ENCODE peak calls at places on chromosome 1, in ten cellular contexts. R is suprapubic skin; J is ovary; F is colonic mucosa; O is psoas muscle; H is tibial nerve; V is esophagus muscularis mucosa; T is adrenal gland; P is uterus; M is CD8-positive, alpha-beta memory T cell. G is an unnamed sample.

GRCh38 chr1:53484705-53485477 is 25.7 kb downstream of the DMRTB1 start:
- DNase-seq in R (no peak), P (no peak), V (no peak), H (no peak), F (no peak), T (no peak), J (no peak), O (no peak), M (no peak), G (no peak)

GRCh38 chr1:214717323-214717722 is 114.3 kb downstream of the CENPF start:
- DNase-seq in F (no peak), O (no peak), R (no peak), H (no peak), M (no peak), P (no peak), T (no peak), J (no peak), V (no peak), G (no peak)

GRCh38 chr1:67735220-67735619 is 50.2 kb downstream of the GADD45A start:
- DNase-seq in F (no peak), O (no peak), R (no peak), V (no peak), P (no peak), J (no peak), T (no peak), H (no peak), M (no peak), G (no peak)

GRCh38 chr1:6803357-6803756 is 18.1 kb downstream of the CAMTA1 start:
- DNase-seq in M (no peak), H (no peak), T (no peak), P (no peak), F (no peak), J (no peak), V (no peak), R (no peak), O (no peak), G (no peak)

GRCh38 chr1:65265296-65266271 is 43.8 kb upstream of the DNAJC6 start:
- DNase-seq in M (peak; percentile 57), P (peak; percentile 31), T (peak; percentile 56), R (no peak), H (no peak), F (peak; percentile 36), O (no peak), V (peak; percentile 83), J (peak; percentile 16), G (no peak)

GRCh38 chr1:104636581-104636980 is 886.9 kb downstream of the AMY1C start:
- DNase-seq in M (no peak), O (no peak), T (no peak), R (no peak), P (no peak), H (no peak), J (no peak), F (no peak), V (no peak), G (no peak)

GRCh38 chr1:10338047-10338446 is 60.8 kb upstream of the PGD start:
- DNase-seq in J (peak; percentile 25), R (no peak), M (peak; percentile 4), F (peak; percentile 38), V (no peak), O (peak; percentile 64), H (peak; percentile 17), P (peak; percentile 38), T (peak; percentile 45), G (peak; percentile 20)

GRCh38 chr1:205526431-205526830 is 22.0 kb downstream of the CDK18 start:
- DNase-seq in T (no peak), P (no peak), O (no peak), R (no peak), M (no peak), H (no peak), V (no peak), J (no peak), F (no peak), G (no peak)

GRCh38 chr1:16017076-16017460 is 775 bp downstream of the HSPB7 start:
- DNase-seq in H (no peak), V (no peak), M (no peak), R (no peak), J (peak; percentile 28), T (no peak), F (no peak), O (peak; percentile 63), P (no peak), G (no peak)

GRCh38 chr1:6488602-6489382 is 2.7 kb downstream of the PLEKHG5 start:
- DNase-seq in T (no peak), P (no peak), H (no peak), O (no peak), M (no peak), R (no peak), F (peak; percentile 85), V (no peak), J (no peak), G (no peak)

GRCh38 chr1:20446796-20447195 is 39.2 kb downstream of the CAMK2N1 start:
- DNase-seq in M (no peak), F (no peak), J (no peak), P (no peak), H (no peak), V (no peak), T (no peak), R (peak; percentile 29), O (no peak), G (peak; percentile 57)

GRCh38 chr1:155513300-155513926 is 49.2 kb downstream of the ASH1L start:
- DNase-seq in T (peak; percentile 42), P (no peak), H (no peak), J (no peak), M (no peak), V (no peak), O (no peak), R (no peak), F (no peak), G (no peak)

GRCh38 chr1:96425382-96426129 is 296.0 kb upstream of the PTBP2 start:
- DNase-seq in T (no peak), O (no peak), H (no peak), F (no peak), M (no peak), V (no peak), J (no peak), P (no peak), R (no peak), G (no peak)

GRCh38 chr1:219184337-219184736 is 10.7 kb downstream of the LYPLAL1 start:
- DNase-seq in F (no peak), T (no peak), J (no peak), M (no peak), R (no peak), O (no peak), P (no peak), V (no peak), H (no peak), G (no peak)

GRCh38 chr1:106785136-106785535 is 271.3 kb upstream of the PRMT6 start:
- DNase-seq in P (no peak), O (no peak), M (no peak), R (no peak), F (no peak), T (no peak), H (no peak), J (no peak), V (no peak), G (no peak)

GRCh38 chr1:234212764-234213406 is 160.4 kb upstream of the COA6 start:
- DNase-seq in H (no peak), R (no peak), P (no peak), J (no peak), V (peak; percentile 72), M (no peak), T (no peak), O (no peak), F (no peak), G (no peak)

GRCh38 chr1:235473808-235474207 is 30.4 kb downstream of the B3GALNT2 start:
- DNase-seq in R (no peak), O (no peak), H (no peak), F (no peak), J (no peak), T (no peak), M (no peak), V (no peak), P (no peak), G (no peak)
- H3K36me3 ChIP-seq in R (peaks cover 43% of the 10 kb centered on the region), O (peaks cover 3% of the 10 kb centered on the region), H (no peaks in the 10 kb centered on the region), F (no peaks in the 10 kb centered on the region), J (no peaks in the 10 kb centered on the region), T (peaks cover 5% of the 10 kb centered on the region), M (no peaks in the 10 kb centered on the region), V (peaks cover 34% of the 10 kb centered on the region), P (no peaks in the 10 kb centered on the region), G (peaks cover 26% of the 10 kb centered on the region)

DNA sequence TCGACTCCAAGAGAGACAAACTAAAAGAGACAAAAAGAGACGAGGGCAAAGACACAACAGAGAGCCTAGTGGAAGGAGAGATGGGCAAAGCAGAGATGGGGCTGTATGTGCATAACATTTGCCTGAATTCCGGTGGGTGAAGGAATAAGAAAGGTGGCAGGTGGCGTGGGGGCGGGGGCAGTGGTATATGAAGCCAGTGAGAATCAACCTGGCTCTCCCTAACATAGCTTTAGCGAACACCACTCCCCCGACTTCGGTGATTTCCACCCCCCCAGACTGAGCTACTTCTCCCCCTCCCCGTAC is 1.1 kb downstream of the INKA2 start:
- DNase-seq in M (no peak), T (no peak), V (no peak), H (no peak), J (no peak), F (no peak), P (no peak), O (no peak), R (no peak), G (no peak)
- H3K4me3 ChIP-seq in M (peak overlapping the region; percentile 74), T (peak overlapping the region; percentile 65), V (peak overlapping the region; percentile 67), H (peak overlapping the region; percentile 54), J (peak overlapping the region; percentile 47), F (peak overlapping the region; percentile 58), P (peak overlapping the region; percentile 38), O (peak overlapping the region; percentile 92), R (peak overlapping the region; percentile 72), G (peak overlapping the region; percentile 53)

GRCh38 chr1:38444311-38444710 is 397.7 kb upstream of the POU3F1 start:
- DNase-seq in O (no peak), M (no peak), F (no peak), V (peak; percentile 83), P (no peak), H (no peak), R (no peak), T (no peak), J (no peak), G (peak; percentile 84)
- H3K27ac ChIP-seq in O (no peak overlapping the region), M (no peak overlapping the region), F (no peak overlapping the region), V (no peak overlapping the region), P (no peak overlapping the region), H (no peak overlapping the region), R (no peak overlapping the region), T (no peak overlapping the region), J (no peak overlapping the region), G (peak overlapping the region; percentile 62)

DNA sequence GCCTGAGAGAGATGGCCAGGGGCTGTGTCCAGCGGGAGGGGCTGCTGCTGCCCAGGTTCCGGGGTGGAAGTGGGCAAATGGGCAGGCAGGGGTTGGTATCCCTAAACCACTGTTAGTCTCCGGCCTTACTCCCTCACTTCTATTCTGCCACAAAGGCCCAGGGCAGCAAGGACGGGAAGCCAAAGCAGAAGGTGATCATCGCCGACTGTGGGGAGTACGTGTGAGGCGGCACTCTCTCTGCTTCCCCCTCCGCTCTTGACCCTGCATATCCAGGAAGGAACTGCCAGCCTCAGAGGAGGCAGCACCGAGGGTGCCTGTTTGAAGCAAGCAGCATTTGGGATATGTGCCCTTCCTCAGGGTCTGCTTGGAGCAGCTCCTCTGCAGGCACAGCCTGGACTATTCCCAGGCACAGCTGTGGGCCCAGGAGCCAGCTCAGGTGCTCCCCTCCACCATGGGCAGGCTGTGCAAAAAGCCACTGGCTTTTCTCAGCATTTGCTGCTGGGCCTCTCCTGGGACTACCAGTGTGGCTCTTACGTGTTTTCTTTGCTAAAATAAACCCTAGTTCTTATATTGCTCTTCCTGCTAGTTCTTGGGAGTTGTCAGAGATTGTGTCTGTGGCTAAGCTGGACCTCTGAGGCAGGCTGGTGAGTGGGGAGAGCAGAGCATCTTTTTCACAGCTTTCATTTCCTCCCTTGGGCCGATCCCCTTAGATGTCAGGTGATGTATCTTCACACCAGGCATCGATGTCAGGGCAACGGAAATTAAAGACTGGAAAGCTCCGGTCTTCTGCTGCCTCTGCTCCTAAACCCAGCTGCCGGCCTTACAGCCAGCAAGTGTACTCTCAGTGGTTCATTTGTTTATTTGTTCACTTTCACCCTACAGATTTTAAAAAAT is 14.7 kb downstream of the PPIE start:
- DNase-seq in H (no peak), O (no peak), V (no peak), R (no peak), J (no peak), M (no peak), F (no peak), P (no peak), T (no peak), G (no peak)
- H3K36me3 ChIP-seq in H (peaks cover 32% of the 10 kb centered on the region), O (no peaks in the 10 kb centered on the region), V (peaks cover 97% of the 10 kb centered on the region), R (peaks cover 98% of the 10 kb centered on the region), J (no peaks in the 10 kb centered on the region), M (peaks cover 73% of the 10 kb centered on the region), F (peaks cover 12% of the 10 kb centered on the region), P (no peaks in the 10 kb centered on the region), T (peaks cover 89% of the 10 kb centered on the region), G (peaks cover 93% of the 10 kb centered on the region)